ENCODE peak calls at places on chromosomes 11 and 22, in seven cellular contexts. Z is cardiac muscle cell, F is IMR-90, V is AG04450, B is aorta, D is brain microvascular endothelial cell, A is right cardiac atrium. U is an unnamed sample.

GRCh38 chr11:32881286-32881685 is 11.3 kb upstream of the QSER1 start:
- DNase-seq in Z (no peak), F (peak; percentile 30), V (no peak), B (no peak), D (no peak), A (no peak), U (no peak)

GRCh38 chr11:19777032-19777341 is 64.3 kb downstream of the NAV2 start:
- DNase-seq in Z (peak; percentile 32), F (no peak), V (no peak), B (peak; percentile 63), D (no peak), A (peak; percentile 64), U (no peak)

GRCh38 chr11:12783765-12784164 is 109.5 kb downstream of the TEAD1 start:
- DNase-seq in Z (no peak), F (no peak), V (no peak), B (no peak), D (no peak), A (no peak), U (no peak)

GRCh38 chr22:47446331-47446730 is 683.9 kb downstream of the TBC1D22A start:
- DNase-seq in Z (no peak), F (no peak), V (no peak), B (no peak), D (no peak), A (no peak), U (no peak)

GRCh38 chr22:39313258-39314001 is 6.0 kb downstream of the RPL3 start:
- DNase-seq in Z (no peak), F (no peak), V (no peak), B (no peak), D (no peak), A (peak; percentile 74), U (no peak)

GRCh38 chr22:49833340-49834007 is 5.8 kb upstream of the BRD1 start:
- DNase-seq in Z (no peak), F (no peak), V (no peak), B (peak; percentile 4), D (no peak), A (no peak), U (no peak)

GRCh38 chr11:134762248-134763029 is 350.4 kb upstream of the B3GAT1 start:
- DNase-seq in Z (no peak), F (peak; percentile 4), V (no peak), B (no peak), D (no peak), A (no peak), U (no peak)

GRCh38 chr11:118051136-118051610 is 25.7 kb upstream of the TMPRSS4 start:
- DNase-seq in Z (no peak), F (no peak), V (no peak), B (no peak), D (no peak), A (no peak), U (no peak)

GRCh38 chr22:46894081-46894671 is 131.7 kb downstream of the TBC1D22A start:
- DNase-seq in Z (no peak), F (peak; percentile 45), V (no peak), B (no peak), D (no peak), A (no peak), U (no peak)

GRCh38 chr11:77813256-77813655 is 7.3 kb downstream of the RSF1 start:
- DNase-seq in Z (no peak), F (peak; percentile 65), V (no peak), B (no peak), D (no peak), A (no peak), U (no peak)

GRCh38 chr22:49549256-49549655 is 278.4 kb downstream of the BRD1 start:
- DNase-seq in Z (no peak), F (no peak), V (no peak), B (no peak), D (no peak), A (no peak), U (no peak)

GRCh38 chr11:2799881-2800654 is 85.5 kb downstream of the CDKN1C start:
- DNase-seq in Z (no peak), F (no peak), V (no peak), B (peak; percentile 25), D (no peak), A (peak; percentile 47), U (no peak)

GRCh38 chr11:131889146-131889577 is 518.7 kb downstream of the NTM start:
- DNase-seq in Z (peak; percentile 24), F (peak; percentile 95), V (peak; percentile 80), B (no peak), D (peak; percentile 94), A (peak; percentile 66), U (no peak)

GRCh38 chr11:131999084-131999483 is 628.7 kb downstream of the NTM start:
- DNase-seq in Z (no peak), F (no peak), V (no peak), B (no peak), D (no peak), A (no peak), U (no peak)

GRCh38 chr11:7511405-7511804 is 2.4 kb upstream of the PPFIBP2 start:
- DNase-seq in Z (no peak), F (no peak), V (no peak), B (peak; percentile 61), D (no peak), A (peak; percentile 73), U (peak; percentile 61)

GRCh38 chr22:50252081-50253045 is 1.3 kb upstream of the HDAC10 start:
- DNase-seq in Z (peak; percentile 68), F (peak; percentile 52), V (no peak), B (peak; percentile 83), D (peak; percentile 55), A (peak; percentile 89), U (no peak)

DNA sequence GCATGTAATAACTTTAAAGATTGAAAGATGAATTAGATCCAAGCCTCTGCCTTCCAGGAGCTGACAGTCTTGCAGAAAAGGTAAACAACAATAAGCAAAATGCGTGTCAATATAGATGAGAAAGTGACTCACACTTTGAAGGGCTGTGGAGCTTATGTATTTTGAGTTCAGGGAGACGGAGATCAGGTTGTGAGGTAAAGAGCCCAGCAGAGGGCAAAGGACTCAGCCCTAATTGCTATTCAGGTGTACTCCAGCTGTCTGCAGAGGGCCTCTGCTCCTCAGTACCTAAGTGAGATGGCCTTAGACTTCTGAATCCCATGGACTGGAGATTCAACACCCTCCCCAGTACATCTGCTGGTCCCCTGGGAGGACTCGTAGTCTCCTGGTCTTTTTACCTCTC is 22.9 kb upstream of the CTR9 start:
- DNase-seq in Z (no peak), F (no peak), V (no peak), B (no peak), D (no peak), A (no peak), U (no peak)
- H3K27ac ChIP-seq in Z (no peak overlapping the region), F (peak overlapping the region; percentile 45), V (no peak overlapping the region), B (no peak overlapping the region), D (no peak overlapping the region), A (no peak overlapping the region), U (no peak overlapping the region)

GRCh38 chr11:91846002-91846401 is 378.6 kb upstream of the FAT3 start:
- DNase-seq in Z (no peak), F (no peak), V (no peak), B (no peak), D (no peak), A (no peak), U (no peak)
- H3K27ac ChIP-seq in Z (no peak overlapping the region), F (no peak overlapping the region), V (no peak overlapping the region), B (no peak overlapping the region), D (no peak overlapping the region), A (no peak overlapping the region), U (no peak overlapping the region)

GRCh38 chr22:42368379-42369249 is 63.6 kb downstream of the NFAM1 start:
- DNase-seq in Z (no peak), F (no peak), V (no peak), B (peak; percentile 63), D (no peak), A (peak; percentile 74), U (no peak)

GRCh38 chr22:42365942-42366660 is 66.1 kb downstream of the NFAM1 start:
- DNase-seq in Z (no peak), F (no peak), V (no peak), B (no peak), D (no peak), A (no peak), U (no peak)

GRCh38 chr22:42369250-42370041 is 62.8 kb downstream of the NFAM1 start:
- DNase-seq in Z (peak; percentile 97), F (peak; percentile 85), V (peak; percentile 73), B (peak; percentile 95), D (peak; percentile 85), A (peak; percentile 96), U (peak; percentile 78)

GRCh38 chr22:42366815-42367581 is 65.2 kb downstream of the NFAM1 start:
- DNase-seq in Z (no peak), F (no peak), V (no peak), B (peak; percentile 63), D (no peak), A (peak; percentile 80), U (no peak)

DNA sequence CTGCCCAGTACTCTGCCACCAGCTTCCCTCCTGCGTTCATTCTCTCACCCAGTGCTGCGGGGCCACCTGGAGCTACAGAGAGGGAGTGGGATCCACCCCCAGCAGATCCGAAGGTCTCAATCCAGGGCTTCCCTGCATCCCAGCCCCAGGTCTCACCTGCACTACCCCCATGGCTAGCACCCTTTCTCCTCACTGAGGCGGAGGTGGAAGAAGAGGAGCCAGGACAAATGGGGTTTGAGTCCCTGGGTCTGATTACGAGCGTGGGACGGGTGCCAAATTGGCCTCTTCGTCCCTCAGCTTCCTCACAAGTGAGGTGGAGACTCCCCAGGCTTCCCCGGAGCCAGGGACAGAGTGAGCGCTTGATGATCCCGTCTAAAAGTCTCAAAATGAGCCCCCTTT is 64.2 kb downstream of the NFAM1 start:
- DNase-seq in Z (no peak), F (no peak), V (no peak), B (peak; percentile 65), D (no peak), A (peak; percentile 76), U (no peak)
- H3K27ac ChIP-seq in Z (no peak overlapping the region), F (no peak overlapping the region), V (no peak overlapping the region), B (no peak overlapping the region), D (no peak overlapping the region), A (no peak overlapping the region), U (peak overlapping the region; percentile 66)

DNA sequence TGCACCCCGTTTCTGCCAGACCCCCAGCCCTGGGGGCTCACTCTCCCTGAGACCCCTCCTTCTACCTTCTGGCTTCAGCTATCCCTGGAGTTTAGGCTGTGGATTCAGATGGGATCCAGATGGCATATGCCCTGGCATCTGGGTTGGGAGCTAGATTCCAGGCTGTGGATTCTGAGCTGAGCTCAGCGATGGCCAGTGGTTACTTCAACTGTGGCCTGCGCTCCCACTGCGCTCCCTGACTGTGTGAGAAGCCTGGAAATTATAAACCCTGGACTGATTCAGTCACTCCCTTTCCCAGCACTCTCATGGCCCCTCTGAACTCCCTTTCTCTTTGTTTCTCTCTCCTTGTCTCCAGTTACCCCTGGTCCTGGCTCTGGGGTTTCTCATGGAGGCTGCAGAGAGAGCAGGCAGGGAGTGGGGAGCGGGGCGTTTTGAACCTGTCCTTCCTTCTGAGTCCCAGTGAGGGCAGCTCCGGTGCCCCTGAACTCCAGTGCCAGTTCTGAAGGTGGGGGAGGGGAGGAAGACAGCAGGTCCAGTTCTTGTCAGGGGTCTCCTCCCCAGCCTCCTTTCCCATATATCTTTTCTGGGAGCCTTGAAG is 4.8 kb downstream of the ARHGEF17 start:
- DNase-seq in Z (no peak), F (peak; percentile 72), V (no peak), B (no peak), D (peak; percentile 56), A (no peak), U (no peak)
- H3K27ac ChIP-seq in Z (peak overlapping the region; percentile 97), F (peak overlapping the region; percentile 87), V (peak overlapping the region; percentile 80), B (peak overlapping the region; percentile 85), D (peak overlapping the region; percentile 85), A (peak overlapping the region; percentile 94), U (peak overlapping the region; percentile 86)

GRCh38 chr11:100009728-100010127 is 677.4 kb upstream of the ARHGAP42 start:
- DNase-seq in Z (no peak), F (no peak), V (no peak), B (no peak), D (no peak), A (no peak), U (no peak)
- H3K27ac ChIP-seq in Z (no peak overlapping the region), F (no peak overlapping the region), V (no peak overlapping the region), B (no peak overlapping the region), D (no peak overlapping the region), A (no peak overlapping the region), U (no peak overlapping the region)